ENCODE peak calls at places on chromosomes 12 and 14, in seven cellular contexts. O is cardiac fibroblast; Q is ureter; M is heart left ventricle; Y is fibroblast of mammary gland; C is tibial nerve; G is stimulated activated CD4-positive, alpha-beta T cell treated with anti-CD3 and anti-CD28 coated beads, Interleukin-2, amount 100 ng/mL, for 48 hours. K is an unnamed sample.

GRCh38 chr12:52258335-52258901 is 16.0 kb upstream of the KRT86 start:
- DNase-seq in O (peak; percentile 51), M (no peak), G (no peak), Q (no peak), C (no peak), Y (peak; percentile 16), K (no peak)

GRCh38 chr14:99309220-99309766 is 37.3 kb upstream of the BCL11B start:
- DNase-seq in Y (no peak), M (no peak), O (no peak), C (no peak), Q (no peak), G (no peak), K (no peak)

GRCh38 chr12:82627799-82628198 is 58.9 kb upstream of the TMTC2 start:
- DNase-seq in M (no peak), O (peak; percentile 54), C (no peak), Y (peak; percentile 28), Q (no peak), G (no peak), K (peak; percentile 55)

GRCh38 chr12:123960856-123961255 is 11.8 kb downstream of the CCDC92 start:
- DNase-seq in G (no peak), C (no peak), O (no peak), Q (no peak), Y (peak; percentile 42), M (no peak), K (no peak)

GRCh38 chr12:46268617-46269428 is at the start of gene SLC38A1:
- DNase-seq in O (peak; percentile 69), G (peak; percentile 72), C (peak; percentile 62), Y (peak; percentile 61), Q (peak; percentile 93), M (peak; percentile 92), K (peak; percentile 91)

GRCh38 chr12:99131761-99132199 is 486.7 kb downstream of the APAF1 start:
- DNase-seq in Y (peak; percentile 20), O (peak; percentile 12), C (no peak), Q (no peak), M (peak; percentile 66), G (no peak), K (peak; percentile 53)

GRCh38 chr12:53427905-53428594 is 4.4 kb downstream of the AMHR2 start:
- DNase-seq in Y (peak; percentile 98), Q (no peak), O (peak; percentile 33), M (no peak), G (no peak), C (no peak), K (no peak)

GRCh38 chr12:10189653-10190052 is 10.8 kb downstream of the TMEM52B start:
- DNase-seq in Y (peak; percentile 16), Q (no peak), M (no peak), O (peak; percentile 35), C (no peak), G (no peak), K (no peak)

GRCh38 chr12:13350946-13351345 is 154.4 kb downstream of the EMP1 start:
- DNase-seq in C (no peak), M (no peak), G (no peak), O (no peak), Q (no peak), Y (no peak), K (no peak)

GRCh38 chr12:20950248-20950647 is 139.7 kb downstream of the SLCO1B3 start:
- DNase-seq in Q (no peak), M (no peak), G (no peak), O (peak; percentile 16), C (no peak), Y (peak; percentile 10), K (peak; percentile 60)

GRCh38 chr12:54700301-54700700 is 52.1 kb upstream of the DCD start:
- DNase-seq in Q (no peak), M (no peak), G (no peak), O (no peak), Y (no peak), C (no peak), K (no peak)

GRCh38 chr12:14776236-14776959 is 26.9 kb downstream of the WBP11 start:
- DNase-seq in Y (peak; percentile 44), Q (no peak), G (no peak), M (no peak), C (no peak), O (peak; percentile 63), K (no peak)

GRCh38 chr12:81759215-81759991 is at the start of gene PPFIA2:
- DNase-seq in G (no peak), Q (peak; percentile 50), O (peak; percentile 61), C (no peak), Y (peak; percentile 58), M (peak; percentile 55), K (peak; percentile 70)

GRCh38 chr12:56188786-56189335 is 422 bp downstream of the SMARCC2 start:
- DNase-seq in Y (no peak), Q (peak; percentile 63), O (no peak), G (peak; percentile 23), C (no peak), M (peak; percentile 80), K (peak; percentile 81)

GRCh38 chr12:84561362-84561761 is 351.2 kb downstream of the SLC6A15 start:
- DNase-seq in C (no peak), G (no peak), O (no peak), Y (peak; percentile 25), M (no peak), Q (no peak), K (no peak)

GRCh38 chr12:56687225-56688128 is 607 bp downstream of the PTGES3 start:
- DNase-seq in M (peak; percentile 79), G (peak; percentile 36), O (peak; percentile 39), Q (peak; percentile 60), C (peak; percentile 41), Y (peak; percentile 24), K (peak; percentile 69)

GRCh38 chr14:99971087-99971928 is 93.9 kb upstream of the EVL start:
- DNase-seq in M (peak; percentile 88), C (peak; percentile 79), Q (peak; percentile 82), Y (peak; percentile 70), O (peak; percentile 89), G (peak; percentile 78), K (peak; percentile 92)

GRCh38 chr12:49706351-49707126 is 666 bp downstream of the FMNL3 start:
- DNase-seq in C (no peak), M (peak; percentile 70), Y (peak; percentile 33), Q (peak; percentile 52), O (peak; percentile 44), G (peak; percentile 12), K (peak; percentile 76)

GRCh38 chr12:116556964-116557706 is 2.0 kb upstream of the MAP1LC3B2 start:
- DNase-seq in Q (no peak), M (no peak), Y (no peak), O (peak; percentile 26), C (no peak), G (no peak), K (no peak)

GRCh38 chr14:101707285-101707842 is 54.1 kb upstream of the PPP2R5C start:
- DNase-seq in Y (peak; percentile 83), C (peak; percentile 53), Q (peak; percentile 67), O (peak; percentile 90), G (peak; percentile 56), M (no peak), K (peak; percentile 79)

GRCh38 chr12:116104167-116104750 is 173.2 kb downstream of the MED13L start:
- DNase-seq in M (no peak), Y (no peak), Q (no peak), O (no peak), G (no peak), C (no peak), K (no peak)

GRCh38 chr12:56803750-56804149 is 40.6 kb downstream of the HSD17B6 start:
- DNase-seq in C (no peak), M (no peak), O (no peak), Y (no peak), G (no peak), Q (no peak), K (no peak)

GRCh38 chr14:102530828-102531478 is 21.4 kb upstream of the ANKRD9 start:
- DNase-seq in M (peak; percentile 11), G (no peak), C (no peak), Q (no peak), O (no peak), Y (no peak), K (no peak)

GRCh38 chr12:92051441-92051840 is 94.2 kb downstream of the BTG1 start:
- DNase-seq in C (no peak), O (no peak), G (no peak), Q (no peak), M (no peak), Y (no peak), K (no peak)

GRCh38 chr12:130677957-130678558 is 38.0 kb downstream of the RIMBP2 start:
- DNase-seq in Y (no peak), M (no peak), C (no peak), G (no peak), Q (no peak), O (no peak), K (no peak)

GRCh38 chr12:106747973-106748436 is 26.5 kb upstream of the RIC8B start:
- DNase-seq in M (no peak), G (no peak), C (no peak), Q (no peak), O (no peak), Y (no peak), K (no peak)

GRCh38 chr14:104603623-104604401 is 760 bp downstream of the TMEM179 start:
- DNase-seq in Q (peak; percentile 32), O (no peak), M (peak; percentile 56), G (no peak), C (no peak), Y (no peak), K (no peak)

GRCh38 chr14:69553221-69553620 is 21.4 kb downstream of the CCDC177 start:
- DNase-seq in M (no peak), Y (peak; percentile 90), C (no peak), G (no peak), Q (no peak), O (peak; percentile 86), K (no peak)

GRCh38 chr12:130715996-130716917 is at the start of gene RIMBP2:
- DNase-seq in O (peak; percentile 29), M (peak; percentile 45), C (no peak), Q (no peak), G (no peak), Y (no peak), K (peak; percentile 85)

GRCh38 chr12:46533723-46534122 is 161.2 kb upstream of the SLC38A2 start:
- DNase-seq in M (no peak), O (peak; percentile 83), G (no peak), Q (no peak), Y (no peak), C (no peak), K (no peak)

GRCh38 chr12:109358154-109358869 is 10.6 kb downstream of the MYO1H start:
- DNase-seq in Q (no peak), Y (peak; percentile 13), G (peak; percentile 2), O (peak; percentile 59), M (no peak), C (no peak), K (no peak)

GRCh38 chr12:70837026-70837425 is 83.5 kb downstream of the PTPRR start:
- DNase-seq in M (no peak), C (no peak), Y (peak; percentile 52), O (no peak), Q (no peak), G (no peak), K (no peak)

GRCh38 chr12:116373610-116374606 is 96.4 kb upstream of the MED13L start:
- DNase-seq in M (no peak), O (no peak), Q (no peak), Y (no peak), G (no peak), C (no peak), K (no peak)

GRCh38 chr12:57101892-57102695 is 9.1 kb downstream of the STAT6 start:
- DNase-seq in O (no peak), C (no peak), Y (peak; percentile 21), G (no peak), M (no peak), Q (no peak), K (peak; percentile 17)

GRCh38 chr14:38544766-38545165 is 288.9 kb upstream of the CLEC14A start:
- DNase-seq in C (no peak), Q (no peak), G (no peak), Y (no peak), O (no peak), M (no peak), K (no peak)

GRCh38 chr12:103457471-103457870 is 38.3 kb downstream of the C12orf42 start:
- DNase-seq in Q (no peak), M (no peak), C (no peak), Y (no peak), G (no peak), O (no peak), K (no peak)

K was measured in NCI-H82.